ENCODE peak calls at places on chromosomes 6 and 20, in seven cellular contexts. F is choroid plexus epithelial cell, N is PC-9, W is PC-3, J is IMR-90, R is suprapubic skin, D is astrocyte of the spinal cord. P is an unnamed sample.

GRCh38 chr6:28922841-28923317 is 906 bp downstream of the TRIM27 start:
- DNase-seq in F (peak), N (no peak), W (peak), J (peak), R (no peak), D (peak), P (no peak)

GRCh38 chr20:60058869-60059268 is 100.6 kb downstream of the CDH26 start:
- DNase-seq in F (no peak), N (no peak), W (no peak), J (no peak), R (no peak), D (no peak), P (no peak)

GRCh38 chr6:43125119-43125518 is 46.0 kb upstream of the SRF start:
- DNase-seq in F (peak), N (no peak), W (no peak), J (peak), R (no peak), D (peak), P (peak)

GRCh38 chr6:118187568-118188164 is 280.6 kb downstream of the SLC35F1 start:
- DNase-seq in F (peak), N (no peak), W (no peak), J (no peak), R (no peak), D (no peak), P (no peak)

GRCh38 chr6:137210903-137211302 is 8.3 kb downstream of the IFNGR1 start:
- DNase-seq in F (peak), N (no peak), W (no peak), J (peak), R (no peak), D (peak), P (no peak)

GRCh38 chr6:137218917-137219663 is at the start of gene IFNGR1:
- DNase-seq in F (peak), N (peak), W (peak), J (peak), R (peak), D (peak), P (peak)

GRCh38 chr6:29791786-29792122 is 35.9 kb upstream of the HLA-G start:
- DNase-seq in F (no peak), N (peak), W (peak), J (no peak), R (no peak), D (no peak), P (no peak)

GRCh38 chr6:26272171-26272631 is 92.8 kb upstream of the BTN3A2 start:
- DNase-seq in F (peak), N (peak), W (no peak), J (no peak), R (peak), D (peak), P (no peak)

GRCh38 chr6:149746147-149746946 is at the start of gene NUP43:
- DNase-seq in F (peak), N (peak), W (peak), J (peak), R (peak), D (peak), P (peak)
- TF ChIP-seq CTCF in F (peak), N (peak), W (peak), J (peak), R (peak), D (peak), P (peak)

GRCh38 chr6:12351672-12352071 is 61.5 kb downstream of the EDN1 start:
- DNase-seq in F (no peak), N (no peak), W (no peak), J (no peak), R (no peak), D (no peak), P (no peak)
- TF ChIP-seq CTCF in F (no peak), N (no peak), W (no peak), J (no peak), R (no peak), D (no peak), P (no peak)

GRCh38 chr6:168815229-168815628 is 374.2 kb downstream of the SMOC2 start:
- DNase-seq in F (no peak), N (no peak), W (no peak), J (no peak), R (no peak), D (no peak), P (no peak)
- TF ChIP-seq CTCF in F (peak), N (peak), W (peak), J (no peak), R (no peak), D (peak), P (peak)

DNA sequence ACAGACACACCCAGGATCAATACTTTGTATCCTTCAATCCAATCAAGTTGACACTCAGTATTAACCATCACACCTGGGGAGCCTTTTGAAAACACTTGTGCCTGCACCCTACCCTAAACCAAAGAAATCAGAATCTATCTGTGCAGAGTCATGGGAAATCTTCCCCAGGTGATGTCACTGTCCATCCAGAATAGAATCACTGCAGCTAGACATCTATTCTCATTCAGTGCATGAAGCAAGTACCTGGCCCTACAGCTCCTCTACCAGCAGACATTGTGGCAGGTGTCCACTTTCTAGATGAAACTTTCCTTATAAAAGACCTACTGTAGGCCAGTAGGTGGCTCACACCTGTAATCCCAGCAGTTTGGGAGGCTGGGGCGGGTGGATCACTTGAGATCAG is 262.4 kb upstream of the MARCKS start:
- DNase-seq in F (no peak), N (no peak), W (peak), J (no peak), R (no peak), D (no peak), P (no peak)
- TF ChIP-seq CTCF in F (no peak), N (no peak), W (no peak), J (no peak), R (no peak), D (no peak), P (no peak)

GRCh38 chr6:53967415-53967814 is 143.8 kb upstream of the MLIP start:
- DNase-seq in F (no peak), N (no peak), W (no peak), J (no peak), R (no peak), D (no peak), P (no peak)
- TF ChIP-seq CTCF in F (no peak), N (no peak), W (no peak), J (no peak), R (no peak), D (no peak), P (no peak)

GRCh38 chr20:15703171-15703911 is 869.9 kb downstream of the KIF16B start:
- DNase-seq in F (peak), N (no peak), W (peak), J (peak), R (no peak), D (peak), P (no peak)

GRCh38 chr20:15700147-15700765 is 873.0 kb downstream of the KIF16B start:
- DNase-seq in F (peak), N (no peak), W (no peak), J (no peak), R (no peak), D (no peak), P (no peak)

GRCh38 chr20:15702161-15702560 is 871.1 kb downstream of the KIF16B start:
- DNase-seq in F (no peak), N (no peak), W (no peak), J (peak), R (no peak), D (peak), P (no peak)

GRCh38 chr20:15699431-15700146 is 873.7 kb downstream of the KIF16B start:
- DNase-seq in F (no peak), N (peak), W (peak), J (no peak), R (no peak), D (no peak), P (no peak)
- TF ChIP-seq CTCF in F (no peak), N (peak), W (peak), J (no peak), R (no peak), D (no peak), P (peak)

DNA sequence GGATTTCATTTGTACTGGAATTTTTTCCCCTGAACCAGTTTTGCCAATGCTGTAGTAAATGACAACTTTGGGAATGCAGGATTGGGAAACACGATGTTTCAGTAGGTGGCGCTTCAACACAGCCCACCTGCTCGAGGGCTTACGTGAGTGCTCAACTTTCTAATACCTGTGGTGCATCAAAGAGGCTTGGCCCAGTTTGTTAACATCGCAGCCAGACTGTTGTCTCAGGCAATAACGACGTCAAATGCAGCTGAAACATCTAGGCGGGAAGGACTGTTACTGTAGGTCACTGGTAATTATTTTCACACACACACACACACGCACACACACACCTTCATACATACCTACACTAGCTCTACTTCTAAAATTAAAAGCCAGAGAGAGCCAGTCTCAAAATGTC is 815.5 kb upstream of the SLC35B3 start:
- DNase-seq in F (peak), N (peak), W (peak), J (peak), R (no peak), D (peak), P (no peak)
- TF ChIP-seq CTCF in F (peak), N (peak), W (peak), J (peak), R (peak), D (peak), P (peak)

DNA sequence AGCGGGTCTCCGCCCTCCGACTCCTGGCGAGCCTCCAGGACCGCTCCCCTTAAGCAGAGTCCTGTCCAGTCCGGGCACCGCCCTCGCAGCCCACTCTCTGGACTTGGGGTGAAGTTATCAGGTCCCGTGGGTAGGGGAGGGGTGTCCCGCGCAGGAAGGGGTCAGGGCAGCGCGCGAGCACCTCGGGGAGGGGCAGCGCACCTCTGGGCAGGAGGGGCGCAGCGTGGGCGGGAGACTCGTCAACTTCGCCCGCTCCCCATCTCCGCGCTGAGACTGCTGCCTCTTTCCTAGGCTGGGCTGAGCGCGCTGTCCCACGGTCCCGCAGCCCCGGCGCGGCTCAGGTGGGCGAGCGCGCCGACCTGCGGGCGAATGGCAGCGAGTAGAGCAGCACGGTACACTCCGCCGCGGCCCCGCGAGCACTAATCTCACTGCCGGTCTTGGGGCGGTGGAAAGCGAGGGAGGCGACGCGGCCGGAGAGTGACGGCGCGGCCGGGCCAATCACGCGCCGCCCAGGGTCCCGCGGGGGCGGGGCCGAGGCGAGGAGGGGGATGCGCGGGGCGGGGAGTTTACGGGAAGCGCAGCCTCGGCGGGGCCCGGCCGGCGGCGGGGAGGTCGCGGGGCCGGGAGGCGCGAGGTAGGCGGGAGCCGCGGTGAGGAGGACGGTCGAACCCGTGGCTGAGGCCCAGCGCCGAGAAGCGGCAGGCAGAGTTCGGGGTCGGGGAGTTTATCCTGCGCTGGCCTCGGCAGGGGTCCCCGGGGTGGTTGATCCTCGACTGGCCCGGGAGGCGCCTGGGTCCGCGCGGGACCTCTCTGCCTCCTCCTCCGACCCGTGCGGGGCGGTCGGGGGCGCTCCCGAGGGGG is at the start of gene MAN1A1:
- DNase-seq in F (peak), N (peak), W (peak), J (peak), R (peak), D (peak), P (no peak)
- TF ChIP-seq CTCF in F (no peak), N (peak), W (no peak), J (no peak), R (no peak), D (no peak), P (peak)

GRCh38 chr6:53103993-53104675 is 38.9 kb downstream of the FBXO9 start:
- DNase-seq in F (peak), N (peak), W (peak), J (no peak), R (no peak), D (peak), P (no peak)
- TF ChIP-seq CTCF in F (no peak), N (peak), W (peak), J (no peak), R (no peak), D (peak), P (peak)

GRCh38 chr6:15288856-15289255 is 43.0 kb downstream of the JARID2 start:
- DNase-seq in F (no peak), N (no peak), W (no peak), J (no peak), R (no peak), D (no peak), P (no peak)

GRCh38 chr6:15283986-15284361 is 38.1 kb downstream of the JARID2 start:
- DNase-seq in F (peak), N (no peak), W (no peak), J (no peak), R (no peak), D (peak), P (no peak)

GRCh38 chr6:15287670-15288069 is 41.8 kb downstream of the JARID2 start:
- DNase-seq in F (no peak), N (no peak), W (no peak), J (no peak), R (no peak), D (no peak), P (no peak)

GRCh38 chr6:15282334-15282733 is 36.5 kb downstream of the JARID2 start:
- DNase-seq in F (no peak), N (no peak), W (no peak), J (no peak), R (no peak), D (no peak), P (no peak)

DNA sequence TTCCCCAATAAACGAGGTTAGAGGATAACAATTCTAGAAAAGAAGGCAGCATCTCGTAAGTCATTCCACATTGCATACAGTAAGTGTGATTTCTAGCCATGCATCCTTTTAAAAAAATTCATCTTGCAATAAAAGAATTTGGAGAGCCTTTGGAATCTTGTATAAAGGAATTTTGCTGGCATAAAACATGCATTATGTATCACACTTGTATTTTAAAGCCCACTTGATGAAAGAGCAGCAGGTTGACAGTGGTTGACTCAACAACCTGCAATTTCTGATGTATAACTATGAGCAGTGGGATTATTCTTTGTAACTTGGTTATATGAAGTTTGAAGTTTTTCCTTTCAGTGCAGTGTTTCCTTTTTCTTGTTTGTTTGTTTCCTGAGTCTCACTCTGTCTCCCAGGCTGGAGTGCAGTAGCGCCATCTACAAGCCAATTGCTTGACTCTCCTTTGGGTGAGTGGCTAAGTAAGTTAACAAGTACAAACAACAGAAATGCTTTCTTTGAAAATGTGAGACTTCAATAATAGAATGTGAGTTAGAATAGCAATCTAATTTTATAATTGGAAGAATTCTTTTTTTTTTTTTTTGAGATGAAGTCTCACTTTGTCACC is 39.9 kb downstream of the JARID2 start:
- DNase-seq in F (peak), N (no peak), W (peak), J (peak), R (no peak), D (no peak), P (no peak)
- TF ChIP-seq CTCF in F (peak), N (no peak), W (peak), J (peak), R (no peak), D (no peak), P (peak)